ENCODE peak calls at places on chromosomes 13 and 19, in ten cellular contexts. R is activated CD8-positive, alpha-beta memory T cell treated with anti-CD3 and anti-CD28 coated beads, Interleukin-2, amount 50 U/mL, for 48 hours; E is IMR-90; P is right cardiac atrium; Z is T-helper 9 cell; T is dorsolateral prefrontal cortex; S is stimulated activated naive B cell treated with anti-CD40 and anti-IgM and Interleukin-4, amounts not matched to agents 10 μg/mL and 1 μg/mL and 100 μg/mL, for 72 hours; G is stromal cell of bone marrow; X is GM12865; F is stimulated activated CD8-positive, alpha-beta memory T cell treated with anti-CD3 and anti-CD28 coated beads, Interleukin-4, amount 100 ng/mL, for 1 hour. A is an unnamed sample.

GRCh38 chr13:92187378-92187989 is 789.1 kb downstream of the GPC5 start:
- DNase-seq in R (no peak), E (peak), P (no peak), Z (no peak), T (no peak), S (no peak), G (peak), X (peak), F (no peak), A (no peak)

GRCh38 chr19:18392417-18392816 is 5.0 kb downstream of the LRRC25 start:
- DNase-seq in R (no peak), E (no peak), P (peak), Z (no peak), T (no peak), S (peak), G (no peak), X (no peak), F (no peak), A (no peak)

GRCh38 chr13:113220877-113221276 is 11.5 kb downstream of the CUL4A start:
- DNase-seq in R (no peak), E (no peak), P (peak), Z (no peak), T (no peak), S (no peak), G (no peak), X (no peak), F (no peak), A (no peak)

GRCh38 chr19:7326105-7326877 is 22.4 kb upstream of the ARHGEF18 start:
- DNase-seq in R (no peak), E (no peak), P (no peak), Z (peak), T (no peak), S (no peak), G (no peak), X (peak), F (no peak), A (no peak)

GRCh38 chr19:934865-935422 is 9.1 kb downstream of the ARID3A start:
- DNase-seq in R (no peak), E (peak), P (peak), Z (no peak), T (peak), S (no peak), G (no peak), X (no peak), F (no peak), A (no peak)

GRCh38 chr13:47277774-47278173 is 380.9 kb upstream of the HTR2A start:
- DNase-seq in R (no peak), E (peak), P (no peak), Z (no peak), T (no peak), S (no peak), G (no peak), X (no peak), F (no peak), A (no peak)

GRCh38 chr13:45055198-45055901 is 65.0 kb upstream of the GTF2F2 start:
- DNase-seq in R (no peak), E (peak), P (no peak), Z (no peak), T (peak), S (no peak), G (peak), X (peak), F (no peak), A (no peak)

GRCh38 chr13:39036212-39036611 is 1.7 kb downstream of the PROSER1 start:
- DNase-seq in R (no peak), E (peak), P (no peak), Z (no peak), T (no peak), S (no peak), G (no peak), X (peak), F (no peak), A (no peak)

GRCh38 chr19:13637664-13638063 is 126.7 kb upstream of the MRI1 start:
- DNase-seq in R (no peak), E (peak), P (no peak), Z (no peak), T (no peak), S (no peak), G (no peak), X (no peak), F (no peak), A (no peak)

GRCh38 chr19:6947745-6948144 is 60.4 kb downstream of the ADGRE1 start:
- DNase-seq in R (peak), E (no peak), P (no peak), Z (no peak), T (no peak), S (peak), G (peak), X (peak), F (no peak), A (no peak)

GRCh38 chr13:107203146-107203847 is 635.4 kb upstream of the ARGLU1 start:
- DNase-seq in R (no peak), E (no peak), P (no peak), Z (no peak), T (no peak), S (no peak), G (no peak), X (peak), F (no peak), A (no peak)

GRCh38 chr19:30335306-30335886 is 36.8 kb upstream of the ZNF536 start:
- DNase-seq in R (no peak), E (no peak), P (no peak), Z (no peak), T (peak), S (no peak), G (no peak), X (no peak), F (no peak), A (no peak)

GRCh38 chr13:94712812-94713555 is 639 bp upstream of the SOX21 start:
- DNase-seq in R (peak), E (peak), P (peak), Z (no peak), T (no peak), S (peak), G (no peak), X (peak), F (no peak), A (no peak)

GRCh38 chr13:108313382-108313781 is 43.9 kb downstream of the TNFSF13B start:
- DNase-seq in R (no peak), E (no peak), P (no peak), Z (no peak), T (no peak), S (no peak), G (no peak), X (no peak), F (no peak), A (no peak)

GRCh38 chr13:64248371-64249065 is 2832.9 kb upstream of the PCDH20 start:
- DNase-seq in R (no peak), E (peak), P (no peak), Z (no peak), T (no peak), S (no peak), G (no peak), X (no peak), F (no peak), A (no peak)

GRCh38 chr19:34224996-34225658 is 29.2 kb upstream of the GARRE1 start:
- DNase-seq in R (no peak), E (peak), P (no peak), Z (no peak), T (no peak), S (no peak), G (peak), X (peak), F (no peak), A (no peak)

GRCh38 chr19:52398091-52398461 is 427 bp downstream of the ZNF528 start:
- DNase-seq in R (peak), E (peak), P (no peak), Z (no peak), T (no peak), S (peak), G (no peak), X (no peak), F (no peak), A (no peak)

GRCh38 chr13:19680751-19681150 is 47.3 kb downstream of the MPHOSPH8 start:
- DNase-seq in R (no peak), E (peak), P (no peak), Z (no peak), T (no peak), S (no peak), G (no peak), X (no peak), F (no peak), A (no peak)

GRCh38 chr19:54096642-54097106 is 3.9 kb downstream of the OSCAR start:
- DNase-seq in R (no peak), E (peak), P (no peak), Z (no peak), T (no peak), S (no peak), G (peak), X (no peak), F (no peak), A (no peak)

A was measured in T follicular helper cell.